ENCODE peak calls at places on chromosomes 2 and 18, in four cellular contexts. One of them, this sample, is unnamed.

GRCh38 chr2:82259551-82259950 is 1955.0 kb upstream of the LRRTM1 start:
- DNase-seq in prostate gland: no peak
- DNase-seq in uterus: no peak
- DNase-seq in K562: no peak
- DNase-seq in this sample: no peak

GRCh38 chr18:8399138-8399537 is 210.1 kb upstream of the RAB12 start:
- DNase-seq in prostate gland: no peak
- DNase-seq in uterus: no peak
- DNase-seq in K562: no peak
- DNase-seq in this sample: no peak

GRCh38 chr2:9554841-9555337 is 741 bp downstream of the ADAM17 start:
- DNase-seq in prostate gland: peak
- DNase-seq in uterus: peak
- DNase-seq in K562: no peak
- DNase-seq in this sample: no peak

GRCh38 chr2:197673142-197673541 is 2.2 kb downstream of the RFTN2 start:
- DNase-seq in prostate gland: no peak
- DNase-seq in uterus: no peak
- DNase-seq in K562: no peak
- DNase-seq in this sample: no peak

GRCh38 chr2:150612957-150613710 is 125.7 kb upstream of the RND3 start:
- DNase-seq in prostate gland: peak
- DNase-seq in uterus: no peak
- DNase-seq in K562: no peak
- DNase-seq in this sample: no peak

GRCh38 chr2:40041983-40042382 is 262.9 kb upstream of the THUMPD2 start:
- DNase-seq in prostate gland: no peak
- DNase-seq in uterus: no peak
- DNase-seq in K562: no peak
- DNase-seq in this sample: no peak

GRCh38 chr2:223042704-223043118 is 9.3 kb upstream of the KCNE4 start:
- DNase-seq in prostate gland: no peak
- DNase-seq in uterus: no peak
- DNase-seq in K562: no peak
- DNase-seq in this sample: no peak

GRCh38 chr2:7384773-7385349 is 467.6 kb downstream of the RNF144A start:
- DNase-seq in prostate gland: no peak
- DNase-seq in uterus: no peak
- DNase-seq in K562: no peak
- DNase-seq in this sample: no peak

GRCh38 chr2:112004246-112004645 is 50.8 kb upstream of the TMEM87B start:
- DNase-seq in prostate gland: peak
- DNase-seq in uterus: peak
- DNase-seq in K562: no peak
- DNase-seq in this sample: no peak

GRCh38 chr2:241410739-241411176 is 54.7 kb downstream of the FARP2 start:
- DNase-seq in prostate gland: no peak
- DNase-seq in uterus: no peak
- DNase-seq in K562: peak
- DNase-seq in this sample: no peak

GRCh38 chr2:28588231-28588725 is 92.4 kb downstream of the PLB1 start:
- DNase-seq in prostate gland: no peak
- DNase-seq in uterus: no peak
- DNase-seq in K562: no peak
- DNase-seq in this sample: no peak

GRCh38 chr2:1491751-1492150 is 78.5 kb downstream of the TPO start:
- DNase-seq in prostate gland: no peak
- DNase-seq in uterus: no peak
- DNase-seq in K562: no peak
- DNase-seq in this sample: no peak

GRCh38 chr2:203605302-203605701 is 70.2 kb upstream of the RAPH1 start:
- DNase-seq in prostate gland: no peak
- DNase-seq in uterus: no peak
- DNase-seq in K562: no peak
- DNase-seq in this sample: peak

GRCh38 chr18:32480581-32480980 is 9.9 kb upstream of the GAREM1 start:
- DNase-seq in prostate gland: no peak
- DNase-seq in uterus: no peak
- DNase-seq in K562: no peak
- DNase-seq in this sample: no peak

GRCh38 chr2:73266061-73266891 is 18.0 kb downstream of the FBXO41 start:
- DNase-seq in prostate gland: no peak
- DNase-seq in uterus: no peak
- DNase-seq in K562: no peak
- DNase-seq in this sample: no peak

GRCh38 chr2:159711562-159712193 is 628 bp upstream of the MARCHF7 start:
- DNase-seq in prostate gland: no peak
- DNase-seq in uterus: no peak
- DNase-seq in K562: no peak
- DNase-seq in this sample: no peak

GRCh38 chr2:152481881-152482280 is 146.9 kb downstream of the FMNL2 start:
- DNase-seq in prostate gland: no peak
- DNase-seq in uterus: no peak
- DNase-seq in K562: no peak
- DNase-seq in this sample: no peak

GRCh38 chr18:23619388-23619873 is 33.1 kb upstream of the NPC1 start:
- DNase-seq in prostate gland: no peak
- DNase-seq in uterus: peak
- DNase-seq in K562: no peak
- DNase-seq in this sample: no peak

GRCh38 chr2:14633451-14634211 is 1.1 kb downstream of the LRATD1 start:
- DNase-seq in prostate gland: peak
- DNase-seq in uterus: peak
- DNase-seq in K562: no peak
- DNase-seq in this sample: peak

GRCh38 chr2:42141687-42142475 is 27.3 kb upstream of the EML4 start:
- DNase-seq in prostate gland: peak
- DNase-seq in uterus: peak
- DNase-seq in K562: peak
- DNase-seq in this sample: peak
- TF ChIP-seq POLR2A in prostate gland: no peak
- TF ChIP-seq POLR2A in uterus: no peak
- TF ChIP-seq POLR2A in K562: no peak
- TF ChIP-seq POLR2A in this sample: no peak

GRCh38 chr2:70551156-70551555 is 2.5 kb downstream of the TGFA start:
- DNase-seq in prostate gland: no peak
- DNase-seq in uterus: no peak
- DNase-seq in K562: no peak
- DNase-seq in this sample: no peak
- H3K4me3 ChIP-seq in prostate gland: no peak
- H3K4me3 ChIP-seq in uterus: no peak
- H3K4me3 ChIP-seq in K562: no peak
- H3K4me3 ChIP-seq in this sample: no peak

DNA sequence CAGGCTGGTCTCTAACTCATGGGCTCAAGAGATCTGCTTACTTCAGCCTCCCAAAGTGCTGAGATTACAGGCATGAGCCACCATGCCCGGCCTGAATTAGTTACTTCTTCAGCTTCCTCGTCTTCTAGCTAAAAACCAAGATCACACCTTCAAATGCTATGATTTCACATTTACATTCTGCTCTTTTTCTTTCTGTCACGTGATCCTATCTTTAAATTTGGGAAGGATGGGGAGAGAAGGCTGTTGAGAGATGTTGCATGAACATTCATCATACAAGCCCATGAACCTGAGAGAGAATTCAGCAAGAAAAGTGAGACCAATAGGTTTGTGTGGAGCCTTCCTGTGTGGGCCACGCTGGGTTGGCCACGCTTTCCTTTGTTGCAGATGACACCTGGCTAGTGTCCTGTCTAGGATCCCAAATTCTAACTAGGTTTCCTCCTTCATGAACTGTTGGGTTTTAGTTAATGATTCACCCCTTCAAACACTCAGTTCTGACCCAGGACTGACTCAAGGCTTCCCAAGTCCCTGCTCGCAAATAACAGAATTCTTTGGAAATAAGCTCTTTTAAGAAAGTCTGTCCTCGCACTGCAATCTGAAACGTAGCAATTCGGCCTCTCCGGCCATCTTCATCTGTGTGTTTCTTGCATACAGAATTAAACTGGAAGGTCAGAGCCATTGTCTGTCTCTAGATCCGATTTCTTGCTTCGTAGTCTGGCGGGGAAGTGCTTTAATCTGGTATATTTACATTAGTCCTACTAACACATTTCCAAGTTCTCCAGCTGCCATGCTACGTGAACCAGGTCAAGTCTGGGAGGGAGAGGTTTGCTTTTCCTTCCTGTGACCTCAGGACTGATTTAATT is 57.2 kb upstream of the CREB1 start:
- DNase-seq in prostate gland: no peak
- DNase-seq in uterus: no peak
- DNase-seq in K562: no peak
- DNase-seq in this sample: no peak
- H3K27ac ChIP-seq in prostate gland: no peak
- H3K27ac ChIP-seq in uterus: no peak
- H3K27ac ChIP-seq in K562: no peak
- H3K27ac ChIP-seq in this sample: no peak

GRCh38 chr2:55616509-55617159 is 788 bp downstream of the PPP4R3B start:
- DNase-seq in prostate gland: peak
- DNase-seq in uterus: no peak
- DNase-seq in K562: peak
- DNase-seq in this sample: no peak
- TF ChIP-seq POLR2A in prostate gland: no peak
- TF ChIP-seq POLR2A in uterus: no peak
- TF ChIP-seq POLR2A in K562: no peak
- TF ChIP-seq POLR2A in this sample: no peak

GRCh38 chr18:57432118-57432517 is 3.1 kb upstream of the ONECUT2 start:
- DNase-seq in prostate gland: no peak
- DNase-seq in uterus: no peak
- DNase-seq in K562: no peak
- DNase-seq in this sample: no peak

GRCh38 chr18:57431512-57432080 is 3.6 kb upstream of the ONECUT2 start:
- DNase-seq in prostate gland: no peak
- DNase-seq in uterus: no peak
- DNase-seq in K562: no peak
- DNase-seq in this sample: no peak

GRCh38 chr18:57429607-57430165 is 5.5 kb upstream of the ONECUT2 start:
- DNase-seq in prostate gland: no peak
- DNase-seq in uterus: no peak
- DNase-seq in K562: no peak
- DNase-seq in this sample: no peak

GRCh38 chr18:57430166-57430958 is 4.8 kb upstream of the ONECUT2 start:
- DNase-seq in prostate gland: no peak
- DNase-seq in uterus: no peak
- DNase-seq in K562: no peak
- DNase-seq in this sample: no peak

DNA sequence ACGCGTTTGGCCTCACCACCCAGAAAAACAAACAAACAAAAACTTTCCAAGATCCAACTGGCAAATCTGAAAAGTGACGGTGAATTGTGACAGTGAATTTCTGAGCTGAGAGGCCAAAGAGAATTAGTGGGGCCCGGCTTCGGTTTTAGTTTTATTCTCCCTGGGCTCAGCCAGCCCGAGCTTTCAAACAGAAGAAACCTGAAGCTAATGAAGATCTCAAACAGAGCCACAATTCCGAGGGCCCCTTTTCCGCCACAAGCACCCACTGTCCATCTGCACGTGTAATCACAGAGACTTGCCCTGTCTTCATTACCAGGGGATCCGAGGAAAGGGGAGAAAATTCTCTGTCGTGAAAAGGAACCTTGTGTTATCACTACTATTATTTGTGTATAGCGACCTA is 4.2 kb upstream of the ONECUT2 start:
- DNase-seq in prostate gland: no peak
- DNase-seq in uterus: no peak
- DNase-seq in K562: no peak
- DNase-seq in this sample: no peak
- H3K4me3 ChIP-seq in prostate gland: no peak
- H3K4me3 ChIP-seq in uterus: no peak
- H3K4me3 ChIP-seq in K562: no peak
- H3K4me3 ChIP-seq in this sample: peak